ENCODE peak calls at places on chromosomes 11 and 22, in six cellular contexts. One of them, this sample, is unnamed.

GRCh38 chr11:9688716-9689511 is 25.0 kb downstream of the SWAP70 start:
- DNase-seq in uterus: no peak
- DNase-seq in lower lobe of right lung: no peak
- DNase-seq in psoas muscle: no peak
- DNase-seq in H9: no peak
- DNase-seq in H1: no peak
- DNase-seq in this sample: no peak

GRCh38 chr22:44384563-44384940 is 71.8 kb upstream of the SHISAL1 start:
- DNase-seq in H1: no peak
- DNase-seq in uterus: no peak
- DNase-seq in lower lobe of right lung: peak; percentile 20
- DNase-seq in psoas muscle: peak; percentile 12
- DNase-seq in H9: no peak
- DNase-seq in this sample: no peak

GRCh38 chr11:35347921-35348331 is 71.4 kb downstream of the SLC1A2 start:
- DNase-seq in uterus: no peak
- DNase-seq in H1: no peak
- DNase-seq in psoas muscle: no peak
- DNase-seq in H9: peak; percentile 30
- DNase-seq in lower lobe of right lung: no peak
- DNase-seq in this sample: no peak

GRCh38 chr11:71948314-71949027 is 19.6 kb downstream of the RNF121 start:
- DNase-seq in H9: no peak
- DNase-seq in lower lobe of right lung: no peak
- DNase-seq in psoas muscle: no peak
- DNase-seq in H1: no peak
- DNase-seq in uterus: no peak
- DNase-seq in this sample: peak; percentile 71

GRCh38 chr22:28799125-28799833 is 1.1 kb downstream of the XBP1 start:
- DNase-seq in psoas muscle: peak; percentile 80
- DNase-seq in lower lobe of right lung: peak; percentile 60
- DNase-seq in H9: no peak
- DNase-seq in H1: no peak
- DNase-seq in uterus: peak; percentile 85
- DNase-seq in this sample: peak; percentile 86

GRCh38 chr11:69950120-69950519 is 128.0 kb upstream of the ANO1 start:
- DNase-seq in H1: peak; percentile 60
- DNase-seq in psoas muscle: peak; percentile 30
- DNase-seq in H9: peak; percentile 85
- DNase-seq in uterus: no peak
- DNase-seq in lower lobe of right lung: no peak
- DNase-seq in this sample: no peak

GRCh38 chr22:35725521-35725920 is 7.8 kb downstream of the APOL5 start:
- DNase-seq in lower lobe of right lung: no peak
- DNase-seq in psoas muscle: no peak
- DNase-seq in H1: no peak
- DNase-seq in H9: no peak
- DNase-seq in uterus: no peak
- DNase-seq in this sample: no peak

GRCh38 chr11:34616830-34617504 is 3.9 kb upstream of the EHF start:
- DNase-seq in H1: no peak
- DNase-seq in psoas muscle: no peak
- DNase-seq in lower lobe of right lung: no peak
- DNase-seq in H9: no peak
- DNase-seq in uterus: no peak
- DNase-seq in this sample: no peak

GRCh38 chr11:126655807-126656128 is 300.3 kb downstream of the ST3GAL4 start:
- DNase-seq in H9: no peak
- DNase-seq in psoas muscle: no peak
- DNase-seq in uterus: no peak
- DNase-seq in lower lobe of right lung: no peak
- DNase-seq in H1: no peak
- DNase-seq in this sample: peak; percentile 3

GRCh38 chr11:69908511-69909220 is 89.5 kb upstream of the FGF3 start:
- DNase-seq in uterus: no peak
- DNase-seq in H9: no peak
- DNase-seq in lower lobe of right lung: peak; percentile 14
- DNase-seq in psoas muscle: peak; percentile 31
- DNase-seq in H1: no peak
- DNase-seq in this sample: no peak

GRCh38 chr22:40391417-40391816 is 21.0 kb downstream of the SGSM3 start:
- DNase-seq in H1: no peak
- DNase-seq in lower lobe of right lung: no peak
- DNase-seq in H9: no peak
- DNase-seq in psoas muscle: no peak
- DNase-seq in uterus: no peak
- DNase-seq in this sample: peak; percentile 23

DNA sequence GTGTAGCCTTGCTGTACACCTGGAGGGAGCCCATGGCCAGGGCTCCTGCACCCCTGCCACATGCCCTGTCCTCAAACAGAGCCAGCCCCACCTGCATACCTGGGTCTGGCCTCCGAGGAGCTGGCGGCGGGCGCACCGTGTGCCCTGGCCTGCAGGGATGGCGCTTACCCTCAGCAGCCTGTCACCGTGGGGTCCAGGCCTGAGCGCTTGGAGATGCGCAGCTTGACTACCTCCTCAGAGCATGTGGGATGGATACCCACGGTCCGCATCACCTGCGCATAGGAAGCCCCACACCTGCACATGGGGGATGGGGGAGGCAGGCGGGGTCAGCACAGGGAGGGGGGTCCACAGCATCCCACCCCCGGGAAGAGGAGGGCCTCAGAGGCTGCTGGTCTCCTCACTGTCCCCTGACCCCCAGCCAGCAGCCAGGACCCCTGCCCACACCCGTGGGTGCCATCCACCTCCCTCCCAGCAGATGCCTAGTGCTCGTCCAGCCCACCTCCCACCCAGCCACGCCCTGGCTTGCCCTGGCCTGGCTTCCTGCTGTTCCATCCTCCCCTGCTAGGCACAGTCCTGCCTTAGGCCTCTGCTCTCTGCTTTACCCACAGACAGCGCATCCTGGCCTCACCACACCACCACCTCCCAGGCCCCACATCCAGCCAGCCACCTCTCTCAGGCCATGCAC is 22.4 kb upstream of the GNB1L start:
- DNase-seq in H1: no peak
- DNase-seq in lower lobe of right lung: peak; percentile 38
- DNase-seq in psoas muscle: no peak
- DNase-seq in uterus: peak; percentile 13
- DNase-seq in H9: no peak
- DNase-seq in this sample: no peak
- TF ChIP-seq CTCF in H1: no peak
- TF ChIP-seq CTCF in lower lobe of right lung: no peak
- TF ChIP-seq CTCF in psoas muscle: no peak
- TF ChIP-seq CTCF in uterus: no peak
- TF ChIP-seq CTCF in H9: no peak
- TF ChIP-seq CTCF in this sample: no peak

DNA sequence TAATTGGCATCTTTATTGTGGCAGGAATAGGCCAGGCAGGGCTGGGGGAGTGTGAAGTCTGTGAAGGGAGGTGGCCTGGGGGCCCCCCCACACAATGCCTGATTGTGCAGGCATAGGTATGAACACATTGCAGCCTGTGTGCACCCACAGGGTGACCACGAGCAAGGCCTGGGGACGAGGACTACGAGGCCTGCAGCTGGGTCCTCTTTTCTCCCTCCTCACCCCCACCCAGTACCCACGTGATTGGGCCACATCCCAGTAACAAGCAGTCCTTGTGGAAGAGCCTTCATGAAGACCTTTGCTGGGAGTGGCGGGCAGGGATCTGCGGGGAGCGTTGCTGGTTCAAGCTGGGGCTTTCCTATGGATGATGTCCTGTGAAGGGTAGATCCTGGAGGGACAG is 29.3 kb downstream of the ZBTB16 start:
- DNase-seq in H1: no peak
- DNase-seq in uterus: peak; percentile 19
- DNase-seq in H9: no peak
- DNase-seq in psoas muscle: peak; percentile 69
- DNase-seq in lower lobe of right lung: no peak
- DNase-seq in this sample: no peak
- H3K4me1 ChIP-seq in H1: peaks cover 7% of the 10 kb centered on the region
- H3K4me1 ChIP-seq in uterus: peaks cover 10% of the 10 kb centered on the region
- H3K4me1 ChIP-seq in H9: no peaks in the 10 kb centered on the region
- H3K4me1 ChIP-seq in psoas muscle: peaks cover 100% of the 10 kb centered on the region
- H3K4me1 ChIP-seq in lower lobe of right lung: peaks cover 92% of the 10 kb centered on the region
- H3K4me1 ChIP-seq in this sample: peaks cover 68% of the 10 kb centered on the region

GRCh38 chr11:2166091-2166851 is 5.3 kb upstream of the INS start:
- DNase-seq in H1: no peak
- DNase-seq in lower lobe of right lung: peak; percentile 66
- DNase-seq in H9: peak; percentile 69
- DNase-seq in uterus: no peak
- DNase-seq in psoas muscle: no peak
- DNase-seq in this sample: no peak
- TF ChIP-seq CTCF in H1: no peak
- TF ChIP-seq CTCF in lower lobe of right lung: peak; percentile 67
- TF ChIP-seq CTCF in H9: peak; percentile 89
- TF ChIP-seq CTCF in uterus: peak; percentile 50
- TF ChIP-seq CTCF in psoas muscle: peak; percentile 53
- TF ChIP-seq CTCF in this sample: peak; percentile 42

DNA sequence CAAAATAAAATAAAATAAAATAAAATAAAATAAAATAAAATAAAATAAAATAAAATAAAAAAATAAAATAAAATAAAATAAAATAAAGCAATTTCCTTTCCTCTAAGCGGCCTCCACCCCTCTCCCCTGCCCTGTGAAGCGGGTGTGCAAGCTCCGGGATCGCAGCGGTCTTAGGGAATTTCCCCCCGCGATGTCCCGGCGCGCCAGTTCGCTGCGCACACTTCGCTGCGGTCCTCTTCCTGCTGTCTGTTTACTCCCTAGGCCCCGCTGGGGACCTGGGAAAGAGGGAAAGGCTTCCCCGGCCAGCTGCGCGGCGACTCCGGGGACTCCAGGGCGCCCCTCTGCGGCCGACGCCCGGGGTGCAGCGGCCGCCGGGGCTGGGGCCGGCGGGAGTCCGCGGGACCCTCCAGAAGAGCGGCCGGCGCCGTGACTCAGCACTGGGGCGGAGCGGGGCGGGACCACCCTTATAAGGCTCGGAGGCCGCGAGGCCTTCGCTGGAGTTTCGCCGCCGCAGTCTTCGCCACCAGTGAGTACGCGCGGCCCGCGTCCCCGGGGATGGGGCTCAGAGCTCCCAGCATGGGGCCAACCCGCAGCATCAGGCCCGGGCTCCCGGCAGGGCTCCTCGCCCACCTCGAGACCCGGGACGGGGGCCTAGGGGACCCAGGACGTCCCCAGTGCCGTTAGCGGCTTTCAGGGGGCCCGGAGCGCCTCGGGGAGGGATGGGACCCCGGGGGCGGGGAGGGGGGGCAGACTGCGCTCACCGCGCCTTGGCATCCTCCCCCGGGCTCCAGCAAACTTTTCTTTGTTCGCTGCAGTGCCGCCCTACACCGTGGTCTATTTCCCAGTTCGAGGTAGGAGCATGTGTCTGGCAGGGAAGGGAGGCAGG is at the start of gene GSTP1:
- DNase-seq in H9: peak; percentile 90
- DNase-seq in uterus: peak; percentile 94
- DNase-seq in psoas muscle: peak; percentile 97
- DNase-seq in H1: peak; percentile 82
- DNase-seq in lower lobe of right lung: peak; percentile 95
- DNase-seq in this sample: peak; percentile 89
- H3K4me1 ChIP-seq in H9: peaks cover 3% of the 10 kb centered on the region
- H3K4me1 ChIP-seq in uterus: no peaks in the 10 kb centered on the region
- H3K4me1 ChIP-seq in psoas muscle: peaks cover 12% of the 10 kb centered on the region
- H3K4me1 ChIP-seq in H1: peaks cover 19% of the 10 kb centered on the region
- H3K4me1 ChIP-seq in lower lobe of right lung: peaks cover 36% of the 10 kb centered on the region
- H3K4me1 ChIP-seq in this sample: peaks cover 10% of the 10 kb centered on the region

GRCh38 chr11:83601201-83601992 is 315.2 kb upstream of the CCDC90B start:
- DNase-seq in psoas muscle: no peak
- DNase-seq in H1: no peak
- DNase-seq in uterus: no peak
- DNase-seq in H9: no peak
- DNase-seq in lower lobe of right lung: no peak
- DNase-seq in this sample: no peak
- TF ChIP-seq CTCF in psoas muscle: no peak
- TF ChIP-seq CTCF in H1: no peak
- TF ChIP-seq CTCF in uterus: no peak
- TF ChIP-seq CTCF in H9: no peak
- TF ChIP-seq CTCF in lower lobe of right lung: no peak
- TF ChIP-seq CTCF in this sample: no peak

GRCh38 chr11:26084313-26084712 is 247.6 kb upstream of the ANO3 start:
- DNase-seq in H1: no peak
- DNase-seq in lower lobe of right lung: no peak
- DNase-seq in uterus: no peak
- DNase-seq in psoas muscle: no peak
- DNase-seq in H9: no peak
- DNase-seq in this sample: no peak

GRCh38 chr11:26088391-26088790 is 243.5 kb upstream of the ANO3 start:
- DNase-seq in H9: no peak
- DNase-seq in lower lobe of right lung: no peak
- DNase-seq in psoas muscle: no peak
- DNase-seq in uterus: no peak
- DNase-seq in H1: no peak
- DNase-seq in this sample: no peak

GRCh38 chr11:26093206-26093605 is 238.7 kb upstream of the ANO3 start:
- DNase-seq in H9: no peak
- DNase-seq in uterus: no peak
- DNase-seq in lower lobe of right lung: no peak
- DNase-seq in psoas muscle: no peak
- DNase-seq in H1: no peak
- DNase-seq in this sample: no peak

DNA sequence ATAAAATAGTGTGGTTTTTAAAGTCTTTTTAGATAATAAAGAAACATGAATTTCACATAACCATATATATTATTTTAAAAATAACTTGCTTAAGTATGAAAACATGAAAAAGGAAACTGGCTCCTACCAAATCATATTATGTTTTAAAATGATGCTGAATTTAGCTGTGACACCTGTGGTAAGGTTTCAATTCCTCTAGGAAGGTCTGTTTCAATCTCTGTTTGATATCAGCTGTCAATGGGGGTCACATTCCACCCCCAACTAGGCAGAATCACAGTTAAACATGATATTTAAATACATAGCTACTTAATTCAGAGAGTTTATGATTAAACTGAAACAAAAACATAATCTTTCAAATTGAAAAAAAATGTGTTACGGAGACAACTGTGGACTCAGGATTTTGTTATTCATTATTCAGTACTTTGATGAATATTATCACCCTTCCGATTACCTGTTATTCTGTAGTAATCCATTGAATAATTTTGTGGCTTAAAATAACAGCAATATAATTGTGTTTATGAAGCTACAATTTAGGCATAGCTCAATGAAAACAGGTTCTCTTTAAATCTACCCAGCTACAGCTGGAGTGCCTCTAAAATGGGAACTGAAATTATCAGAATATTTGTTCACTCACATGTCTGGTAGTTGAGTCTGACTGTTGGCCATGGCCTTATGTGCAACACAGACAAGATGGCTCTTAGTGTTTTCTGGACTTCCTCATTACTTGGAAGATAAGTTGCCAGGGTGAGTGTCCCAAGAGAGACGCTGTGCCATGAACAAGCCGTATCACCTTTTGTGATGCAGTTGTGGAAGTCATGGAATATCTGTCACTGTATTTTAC is 244.6 kb upstream of the ANO3 start:
- DNase-seq in H9: no peak
- DNase-seq in lower lobe of right lung: no peak
- DNase-seq in H1: no peak
- DNase-seq in psoas muscle: no peak
- DNase-seq in uterus: no peak
- DNase-seq in this sample: no peak
- H3K4me1 ChIP-seq in H9: no peaks in the 10 kb centered on the region
- H3K4me1 ChIP-seq in lower lobe of right lung: no peaks in the 10 kb centered on the region
- H3K4me1 ChIP-seq in H1: no peaks in the 10 kb centered on the region
- H3K4me1 ChIP-seq in psoas muscle: no peaks in the 10 kb centered on the region
- H3K4me1 ChIP-seq in uterus: no peaks in the 10 kb centered on the region
- H3K4me1 ChIP-seq in this sample: no peaks in the 10 kb centered on the region

This sample was measured in adrenal gland.